ENCODE peak calls at places on chromosomes 5 and 9, in six cellular contexts. One of them, this sample, is unnamed.

GRCh38 chr5:103005276-103005675 is 114.7 kb downstream of the GIN1 start:
- DNase-seq in ACHN: no peak
- DNase-seq in NCI-H1092 treated with DMSO at 0.1 percent for 48 hours: no peak
- DNase-seq in nephron progenitor cell: no peak
- DNase-seq in activated CD4-positive, alpha-beta T cell treated with anti-CD3 and anti-CD28 coated beads, Interleukin-2, amount 50 U/mL, for 48 hours: no peak
- DNase-seq in neural crest cell: no peak
- DNase-seq in this sample: no peak

GRCh38 chr5:176888865-176889165 is 10.3 kb downstream of the HK3 start:
- DNase-seq in neural crest cell: no peak
- DNase-seq in NCI-H1092 treated with DMSO at 0.1 percent for 48 hours: no peak
- DNase-seq in nephron progenitor cell: no peak
- DNase-seq in ACHN: no peak
- DNase-seq in activated CD4-positive, alpha-beta T cell treated with anti-CD3 and anti-CD28 coated beads, Interleukin-2, amount 50 U/mL, for 48 hours: no peak
- DNase-seq in this sample: no peak

GRCh38 chr9:103707181-103707580 is 386.9 kb upstream of the SMC2 start:
- DNase-seq in nephron progenitor cell: no peak
- DNase-seq in activated CD4-positive, alpha-beta T cell treated with anti-CD3 and anti-CD28 coated beads, Interleukin-2, amount 50 U/mL, for 48 hours: no peak
- DNase-seq in neural crest cell: no peak
- DNase-seq in NCI-H1092 treated with DMSO at 0.1 percent for 48 hours: no peak
- DNase-seq in ACHN: no peak
- DNase-seq in this sample: no peak

GRCh38 chr5:159017787-159018186 is 81.9 kb downstream of the EBF1 start:
- DNase-seq in activated CD4-positive, alpha-beta T cell treated with anti-CD3 and anti-CD28 coated beads, Interleukin-2, amount 50 U/mL, for 48 hours: no peak
- DNase-seq in ACHN: peak
- DNase-seq in neural crest cell: no peak
- DNase-seq in NCI-H1092 treated with DMSO at 0.1 percent for 48 hours: no peak
- DNase-seq in nephron progenitor cell: no peak
- DNase-seq in this sample: no peak

GRCh38 chr5:136030252-136030651 is 1.5 kb downstream of the TGFBI start:
- DNase-seq in neural crest cell: no peak
- DNase-seq in NCI-H1092 treated with DMSO at 0.1 percent for 48 hours: no peak
- DNase-seq in ACHN: no peak
- DNase-seq in activated CD4-positive, alpha-beta T cell treated with anti-CD3 and anti-CD28 coated beads, Interleukin-2, amount 50 U/mL, for 48 hours: no peak
- DNase-seq in nephron progenitor cell: no peak
- DNase-seq in this sample: no peak

GRCh38 chr5:146828385-146828784 is 50.2 kb downstream of the PPP2R2B start:
- DNase-seq in activated CD4-positive, alpha-beta T cell treated with anti-CD3 and anti-CD28 coated beads, Interleukin-2, amount 50 U/mL, for 48 hours: no peak
- DNase-seq in ACHN: no peak
- DNase-seq in neural crest cell: no peak
- DNase-seq in NCI-H1092 treated with DMSO at 0.1 percent for 48 hours: no peak
- DNase-seq in nephron progenitor cell: no peak
- DNase-seq in this sample: no peak

GRCh38 chr5:134637106-134637721 is 4.6 kb upstream of the SAR1B start:
- DNase-seq in ACHN: no peak
- DNase-seq in nephron progenitor cell: no peak
- DNase-seq in neural crest cell: no peak
- DNase-seq in NCI-H1092 treated with DMSO at 0.1 percent for 48 hours: no peak
- DNase-seq in activated CD4-positive, alpha-beta T cell treated with anti-CD3 and anti-CD28 coated beads, Interleukin-2, amount 50 U/mL, for 48 hours: no peak
- DNase-seq in this sample: no peak

GRCh38 chr5:39420482-39421145 is 4.2 kb downstream of the DAB2 start:
- DNase-seq in neural crest cell: peak
- DNase-seq in NCI-H1092 treated with DMSO at 0.1 percent for 48 hours: no peak
- DNase-seq in ACHN: no peak
- DNase-seq in nephron progenitor cell: no peak
- DNase-seq in activated CD4-positive, alpha-beta T cell treated with anti-CD3 and anti-CD28 coated beads, Interleukin-2, amount 50 U/mL, for 48 hours: no peak
- DNase-seq in this sample: no peak

GRCh38 chr5:120779674-120780073 is 315.6 kb downstream of the PRR16 start:
- DNase-seq in ACHN: peak
- DNase-seq in activated CD4-positive, alpha-beta T cell treated with anti-CD3 and anti-CD28 coated beads, Interleukin-2, amount 50 U/mL, for 48 hours: no peak
- DNase-seq in nephron progenitor cell: no peak
- DNase-seq in neural crest cell: no peak
- DNase-seq in NCI-H1092 treated with DMSO at 0.1 percent for 48 hours: no peak
- DNase-seq in this sample: no peak

GRCh38 chr5:124902097-124902821 is 155.8 kb upstream of the ZNF608 start:
- DNase-seq in neural crest cell: no peak
- DNase-seq in NCI-H1092 treated with DMSO at 0.1 percent for 48 hours: no peak
- DNase-seq in activated CD4-positive, alpha-beta T cell treated with anti-CD3 and anti-CD28 coated beads, Interleukin-2, amount 50 U/mL, for 48 hours: no peak
- DNase-seq in nephron progenitor cell: no peak
- DNase-seq in ACHN: no peak
- DNase-seq in this sample: no peak

GRCh38 chr5:74127377-74128338 is 501.7 kb downstream of the ARHGEF28 start:
- DNase-seq in activated CD4-positive, alpha-beta T cell treated with anti-CD3 and anti-CD28 coated beads, Interleukin-2, amount 50 U/mL, for 48 hours: no peak
- DNase-seq in nephron progenitor cell: no peak
- DNase-seq in neural crest cell: no peak
- DNase-seq in ACHN: peak
- DNase-seq in NCI-H1092 treated with DMSO at 0.1 percent for 48 hours: peak
- DNase-seq in this sample: no peak

GRCh38 chr5:6435356-6435755 is 13.3 kb upstream of the UBE2QL1 start:
- DNase-seq in activated CD4-positive, alpha-beta T cell treated with anti-CD3 and anti-CD28 coated beads, Interleukin-2, amount 50 U/mL, for 48 hours: peak
- DNase-seq in neural crest cell: peak
- DNase-seq in nephron progenitor cell: peak
- DNase-seq in ACHN: peak
- DNase-seq in NCI-H1092 treated with DMSO at 0.1 percent for 48 hours: no peak
- DNase-seq in this sample: peak

GRCh38 chr9:134712922-134713321 is 71.3 kb downstream of the COL5A1 start:
- DNase-seq in ACHN: no peak
- DNase-seq in activated CD4-positive, alpha-beta T cell treated with anti-CD3 and anti-CD28 coated beads, Interleukin-2, amount 50 U/mL, for 48 hours: no peak
- DNase-seq in nephron progenitor cell: no peak
- DNase-seq in NCI-H1092 treated with DMSO at 0.1 percent for 48 hours: no peak
- DNase-seq in neural crest cell: no peak
- DNase-seq in this sample: no peak

GRCh38 chr9:36988848-36989247 is 45.2 kb downstream of the PAX5 start:
- DNase-seq in nephron progenitor cell: no peak
- DNase-seq in NCI-H1092 treated with DMSO at 0.1 percent for 48 hours: no peak
- DNase-seq in neural crest cell: no peak
- DNase-seq in activated CD4-positive, alpha-beta T cell treated with anti-CD3 and anti-CD28 coated beads, Interleukin-2, amount 50 U/mL, for 48 hours: no peak
- DNase-seq in ACHN: no peak
- DNase-seq in this sample: no peak

GRCh38 chr5:123914333-123914732 is 402.4 kb downstream of the CSNK1G3 start:
- DNase-seq in ACHN: no peak
- DNase-seq in neural crest cell: no peak
- DNase-seq in NCI-H1092 treated with DMSO at 0.1 percent for 48 hours: no peak
- DNase-seq in activated CD4-positive, alpha-beta T cell treated with anti-CD3 and anti-CD28 coated beads, Interleukin-2, amount 50 U/mL, for 48 hours: no peak
- DNase-seq in nephron progenitor cell: no peak
- DNase-seq in this sample: no peak

GRCh38 chr9:116276651-116277121 is 123.1 kb downstream of the PAPPA start:
- DNase-seq in neural crest cell: no peak
- DNase-seq in activated CD4-positive, alpha-beta T cell treated with anti-CD3 and anti-CD28 coated beads, Interleukin-2, amount 50 U/mL, for 48 hours: no peak
- DNase-seq in nephron progenitor cell: peak
- DNase-seq in NCI-H1092 treated with DMSO at 0.1 percent for 48 hours: no peak
- DNase-seq in ACHN: no peak
- DNase-seq in this sample: no peak

GRCh38 chr5:67693956-67694564 is 497.5 kb upstream of the CD180 start:
- DNase-seq in NCI-H1092 treated with DMSO at 0.1 percent for 48 hours: no peak
- DNase-seq in nephron progenitor cell: peak
- DNase-seq in neural crest cell: no peak
- DNase-seq in ACHN: no peak
- DNase-seq in activated CD4-positive, alpha-beta T cell treated with anti-CD3 and anti-CD28 coated beads, Interleukin-2, amount 50 U/mL, for 48 hours: no peak
- DNase-seq in this sample: no peak

GRCh38 chr9:129617167-129617566 is 3.7 kb downstream of the C9orf50 start:
- DNase-seq in activated CD4-positive, alpha-beta T cell treated with anti-CD3 and anti-CD28 coated beads, Interleukin-2, amount 50 U/mL, for 48 hours: no peak
- DNase-seq in ACHN: peak
- DNase-seq in neural crest cell: no peak
- DNase-seq in nephron progenitor cell: no peak
- DNase-seq in NCI-H1092 treated with DMSO at 0.1 percent for 48 hours: peak
- DNase-seq in this sample: no peak

GRCh38 chr5:127333463-127333862 is 42.9 kb downstream of the MEGF10 start:
- DNase-seq in ACHN: no peak
- DNase-seq in activated CD4-positive, alpha-beta T cell treated with anti-CD3 and anti-CD28 coated beads, Interleukin-2, amount 50 U/mL, for 48 hours: no peak
- DNase-seq in NCI-H1092 treated with DMSO at 0.1 percent for 48 hours: no peak
- DNase-seq in nephron progenitor cell: no peak
- DNase-seq in neural crest cell: no peak
- DNase-seq in this sample: no peak

GRCh38 chr5:4911646-4912403 is 228.3 kb upstream of the ADAMTS16 start:
- DNase-seq in ACHN: no peak
- DNase-seq in NCI-H1092 treated with DMSO at 0.1 percent for 48 hours: no peak
- DNase-seq in activated CD4-positive, alpha-beta T cell treated with anti-CD3 and anti-CD28 coated beads, Interleukin-2, amount 50 U/mL, for 48 hours: no peak
- DNase-seq in nephron progenitor cell: no peak
- DNase-seq in neural crest cell: no peak
- DNase-seq in this sample: no peak

GRCh38 chr9:71795097-71795807 is 26.9 kb upstream of the CEMIP2 start:
- DNase-seq in nephron progenitor cell: no peak
- DNase-seq in activated CD4-positive, alpha-beta T cell treated with anti-CD3 and anti-CD28 coated beads, Interleukin-2, amount 50 U/mL, for 48 hours: no peak
- DNase-seq in neural crest cell: no peak
- DNase-seq in NCI-H1092 treated with DMSO at 0.1 percent for 48 hours: no peak
- DNase-seq in ACHN: no peak
- DNase-seq in this sample: no peak

GRCh38 chr5:163269624-163270023 is 167.8 kb upstream of the CCNG1 start:
- DNase-seq in neural crest cell: no peak
- DNase-seq in activated CD4-positive, alpha-beta T cell treated with anti-CD3 and anti-CD28 coated beads, Interleukin-2, amount 50 U/mL, for 48 hours: no peak
- DNase-seq in nephron progenitor cell: no peak
- DNase-seq in ACHN: peak
- DNase-seq in NCI-H1092 treated with DMSO at 0.1 percent for 48 hours: peak
- DNase-seq in this sample: no peak

GRCh38 chr9:133800266-133800665 is 62.1 kb upstream of the SARDH start:
- DNase-seq in neural crest cell: no peak
- DNase-seq in ACHN: no peak
- DNase-seq in activated CD4-positive, alpha-beta T cell treated with anti-CD3 and anti-CD28 coated beads, Interleukin-2, amount 50 U/mL, for 48 hours: no peak
- DNase-seq in NCI-H1092 treated with DMSO at 0.1 percent for 48 hours: no peak
- DNase-seq in nephron progenitor cell: no peak
- DNase-seq in this sample: no peak

GRCh38 chr9:109619310-109619709 is 121.2 kb upstream of the PTPN3 start:
- DNase-seq in ACHN: no peak
- DNase-seq in nephron progenitor cell: no peak
- DNase-seq in activated CD4-positive, alpha-beta T cell treated with anti-CD3 and anti-CD28 coated beads, Interleukin-2, amount 50 U/mL, for 48 hours: no peak
- DNase-seq in neural crest cell: no peak
- DNase-seq in NCI-H1092 treated with DMSO at 0.1 percent for 48 hours: no peak
- DNase-seq in this sample: no peak

GRCh38 chr5:110377411-110378392 is 348.8 kb downstream of the TMEM232 start:
- DNase-seq in neural crest cell: no peak
- DNase-seq in nephron progenitor cell: no peak
- DNase-seq in activated CD4-positive, alpha-beta T cell treated with anti-CD3 and anti-CD28 coated beads, Interleukin-2, amount 50 U/mL, for 48 hours: no peak
- DNase-seq in ACHN: no peak
- DNase-seq in NCI-H1092 treated with DMSO at 0.1 percent for 48 hours: no peak
- DNase-seq in this sample: no peak

GRCh38 chr5:140208065-140208464 is 33.1 kb downstream of the CYSTM1 start:
- DNase-seq in neural crest cell: no peak
- DNase-seq in nephron progenitor cell: no peak
- DNase-seq in NCI-H1092 treated with DMSO at 0.1 percent for 48 hours: no peak
- DNase-seq in activated CD4-positive, alpha-beta T cell treated with anti-CD3 and anti-CD28 coated beads, Interleukin-2, amount 50 U/mL, for 48 hours: no peak
- DNase-seq in ACHN: no peak
- DNase-seq in this sample: no peak

GRCh38 chr5:139417214-139417613 is 13.3 kb upstream of the SPATA24 start:
- DNase-seq in nephron progenitor cell: no peak
- DNase-seq in NCI-H1092 treated with DMSO at 0.1 percent for 48 hours: no peak
- DNase-seq in activated CD4-positive, alpha-beta T cell treated with anti-CD3 and anti-CD28 coated beads, Interleukin-2, amount 50 U/mL, for 48 hours: no peak
- DNase-seq in ACHN: no peak
- DNase-seq in neural crest cell: no peak
- DNase-seq in this sample: no peak

GRCh38 chr5:1488882-1489680 is 34.7 kb downstream of the LPCAT1 start:
- DNase-seq in NCI-H1092 treated with DMSO at 0.1 percent for 48 hours: no peak
- DNase-seq in neural crest cell: no peak
- DNase-seq in nephron progenitor cell: no peak
- DNase-seq in ACHN: peak
- DNase-seq in activated CD4-positive, alpha-beta T cell treated with anti-CD3 and anti-CD28 coated beads, Interleukin-2, amount 50 U/mL, for 48 hours: peak
- DNase-seq in this sample: no peak

GRCh38 chr5:181261320-181262085 is 560 bp upstream of the TRIM52 start:
- DNase-seq in neural crest cell: peak
- DNase-seq in NCI-H1092 treated with DMSO at 0.1 percent for 48 hours: no peak
- DNase-seq in ACHN: peak
- DNase-seq in nephron progenitor cell: peak
- DNase-seq in activated CD4-positive, alpha-beta T cell treated with anti-CD3 and anti-CD28 coated beads, Interleukin-2, amount 50 U/mL, for 48 hours: peak
- DNase-seq in this sample: peak

GRCh38 chr9:272251-273213 is 57.9 kb downstream of the DOCK8 start:
- DNase-seq in activated CD4-positive, alpha-beta T cell treated with anti-CD3 and anti-CD28 coated beads, Interleukin-2, amount 50 U/mL, for 48 hours: peak
- DNase-seq in neural crest cell: no peak
- DNase-seq in NCI-H1092 treated with DMSO at 0.1 percent for 48 hours: no peak
- DNase-seq in nephron progenitor cell: no peak
- DNase-seq in ACHN: no peak
- DNase-seq in this sample: no peak

This sample was measured in vagina.